ENCODE peak calls at places on chromosomes 7 and 10, in six cellular contexts. D is stimulated activated CD4-positive, alpha-beta T cell treated with anti-CD3 and anti-CD28 coated beads, TNF-alpha, amount 100 ng/mL, for 24 hours; B is cardiac septum; F is omental fat pad; J is posterior cingulate gyrus; W is epithelial cell of esophagus. I is an unnamed sample.

GRCh38 chr7:139490130-139490529 is 6.7 kb upstream of the KLRG2 start:
- DNase-seq in J (peak), W (peak), F (no peak), D (no peak), B (no peak), I (no peak)

GRCh38 chr10:43958071-43958432 is 309.4 kb upstream of the ZNF32 start:
- DNase-seq in J (no peak), F (no peak), B (no peak), W (no peak), D (no peak), I (no peak)

GRCh38 chr7:6375346-6376101 is 72.2 kb downstream of the DAGLB start:
- DNase-seq in B (no peak), F (no peak), W (no peak), D (no peak), J (peak), I (no peak)

GRCh38 chr7:23106801-23107713 is 1.5 kb downstream of the KLHL7 start:
- DNase-seq in F (no peak), J (no peak), D (no peak), W (no peak), B (no peak), I (no peak)

GRCh38 chr10:109929501-109930219 is 6.3 kb upstream of the XPNPEP1 start:
- DNase-seq in J (no peak), W (no peak), D (no peak), B (no peak), F (no peak), I (no peak)

GRCh38 chr10:88071814-88072380 is 208.5 kb downstream of the PTEN start:
- DNase-seq in W (no peak), B (no peak), F (no peak), J (no peak), D (no peak), I (no peak)

GRCh38 chr10:68684413-68684812 is 36.6 kb upstream of the CCAR1 start:
- DNase-seq in J (no peak), B (no peak), W (no peak), D (no peak), F (no peak), I (no peak)

GRCh38 chr7:31096198-31096881 is 44.2 kb downstream of the ADCYAP1R1 start:
- DNase-seq in W (no peak), J (peak), F (no peak), D (no peak), B (peak), I (no peak)

GRCh38 chr7:1825877-1826741 is 156.0 kb downstream of the ELFN1 start:
- DNase-seq in B (peak), W (no peak), D (no peak), J (peak), F (no peak), I (no peak)

GRCh38 chr10:34798654-34799053 is 16.4 kb downstream of the PARD3 start:
- DNase-seq in W (no peak), J (no peak), B (no peak), D (no peak), F (no peak), I (no peak)

GRCh38 chr10:1142596-1142995 is 86.4 kb downstream of the WDR37 start:
- DNase-seq in D (no peak), J (no peak), B (no peak), W (peak), F (no peak), I (no peak)

GRCh38 chr10:31756131-31757119 is 172.2 kb downstream of the ARHGAP12 start:
- DNase-seq in F (no peak), J (no peak), D (no peak), W (no peak), B (no peak), I (no peak)

GRCh38 chr7:101208794-101209193 is 8.0 kb upstream of the MOGAT3 start:
- DNase-seq in D (no peak), B (no peak), W (no peak), F (no peak), J (no peak), I (no peak)

GRCh38 chr10:103678104-103678526 is 177.3 kb downstream of the SH3PXD2A start:
- DNase-seq in J (peak), F (peak), B (peak), D (peak), W (peak), I (no peak)

GRCh38 chr10:59563506-59563905 is 146.1 kb downstream of the SLC16A9 start:
- DNase-seq in W (no peak), J (no peak), B (no peak), F (no peak), D (no peak), I (no peak)

GRCh38 chr10:69789164-69789576 is 12.5 kb upstream of the COL13A1 start:
- DNase-seq in W (no peak), D (no peak), F (no peak), B (no peak), J (no peak), I (no peak)

GRCh38 chr7:25122373-25122772 is 2.7 kb downstream of the CYCS start:
- DNase-seq in F (no peak), D (no peak), W (no peak), B (no peak), J (no peak), I (no peak)

GRCh38 chr7:111026806-111027205 is 64.1 kb upstream of the LRRN3 start:
- DNase-seq in B (no peak), D (no peak), F (no peak), J (no peak), W (no peak), I (no peak)

I was measured in HuH-7.